ENCODE peak calls at places on chromosomes 16 and 17, in seven cellular contexts. One of them, this sample, is unnamed.

GRCh38 chr17:40056379-40057005 is 2.3 kb upstream of the MED24 start:
- DNase-seq in T1000: no peak
- DNase-seq in stimulated activated CD8-positive, alpha-beta memory T cell treated with anti-CD3 and anti-CD28 coated beads, Interleukin-2, amount 100 ng/mL, for 1 hour: no peak
- DNase-seq in stimulated activated CD4-positive, alpha-beta T cell treated with anti-CD3 and anti-CD28 coated beads, TNF-alpha, amount 100 ng/mL, for 1 hour: no peak
- DNase-seq in aorta: no peak
- DNase-seq in CMK: no peak
- DNase-seq in GM23248: no peak
- DNase-seq in this sample: peak

GRCh38 chr17:214881-215331 is 33.5 kb upstream of the DOC2B start:
- DNase-seq in T1000: no peak
- DNase-seq in stimulated activated CD8-positive, alpha-beta memory T cell treated with anti-CD3 and anti-CD28 coated beads, Interleukin-2, amount 100 ng/mL, for 1 hour: no peak
- DNase-seq in stimulated activated CD4-positive, alpha-beta T cell treated with anti-CD3 and anti-CD28 coated beads, TNF-alpha, amount 100 ng/mL, for 1 hour: no peak
- DNase-seq in aorta: peak
- DNase-seq in CMK: no peak
- DNase-seq in GM23248: no peak
- DNase-seq in this sample: no peak

GRCh38 chr17:76735586-76736348 is 1.4 kb downstream of the SRSF2 start:
- DNase-seq in T1000: no peak
- DNase-seq in stimulated activated CD8-positive, alpha-beta memory T cell treated with anti-CD3 and anti-CD28 coated beads, Interleukin-2, amount 100 ng/mL, for 1 hour: no peak
- DNase-seq in stimulated activated CD4-positive, alpha-beta T cell treated with anti-CD3 and anti-CD28 coated beads, TNF-alpha, amount 100 ng/mL, for 1 hour: no peak
- DNase-seq in aorta: no peak
- DNase-seq in CMK: no peak
- DNase-seq in GM23248: peak
- DNase-seq in this sample: peak

GRCh38 chr16:85584192-85584757 is 28.8 kb upstream of the GSE1 start:
- DNase-seq in T1000: no peak
- DNase-seq in stimulated activated CD8-positive, alpha-beta memory T cell treated with anti-CD3 and anti-CD28 coated beads, Interleukin-2, amount 100 ng/mL, for 1 hour: no peak
- DNase-seq in stimulated activated CD4-positive, alpha-beta T cell treated with anti-CD3 and anti-CD28 coated beads, TNF-alpha, amount 100 ng/mL, for 1 hour: no peak
- DNase-seq in aorta: no peak
- DNase-seq in CMK: no peak
- DNase-seq in GM23248: no peak
- DNase-seq in this sample: no peak

GRCh38 chr16:3027983-3028715 is 4.3 kb downstream of the THOC6 start:
- DNase-seq in T1000: no peak
- DNase-seq in stimulated activated CD8-positive, alpha-beta memory T cell treated with anti-CD3 and anti-CD28 coated beads, Interleukin-2, amount 100 ng/mL, for 1 hour: peak
- DNase-seq in stimulated activated CD4-positive, alpha-beta T cell treated with anti-CD3 and anti-CD28 coated beads, TNF-alpha, amount 100 ng/mL, for 1 hour: peak
- DNase-seq in aorta: peak
- DNase-seq in CMK: no peak
- DNase-seq in GM23248: peak
- DNase-seq in this sample: peak

GRCh38 chr17:76208120-76208519 is 32.2 kb downstream of the RNF157 start:
- DNase-seq in T1000: no peak
- DNase-seq in stimulated activated CD8-positive, alpha-beta memory T cell treated with anti-CD3 and anti-CD28 coated beads, Interleukin-2, amount 100 ng/mL, for 1 hour: no peak
- DNase-seq in stimulated activated CD4-positive, alpha-beta T cell treated with anti-CD3 and anti-CD28 coated beads, TNF-alpha, amount 100 ng/mL, for 1 hour: no peak
- DNase-seq in aorta: no peak
- DNase-seq in CMK: no peak
- DNase-seq in GM23248: no peak
- DNase-seq in this sample: no peak

GRCh38 chr16:80171199-80171598 is 369.6 kb upstream of the DYNLRB2 start:
- DNase-seq in T1000: no peak
- DNase-seq in stimulated activated CD8-positive, alpha-beta memory T cell treated with anti-CD3 and anti-CD28 coated beads, Interleukin-2, amount 100 ng/mL, for 1 hour: no peak
- DNase-seq in stimulated activated CD4-positive, alpha-beta T cell treated with anti-CD3 and anti-CD28 coated beads, TNF-alpha, amount 100 ng/mL, for 1 hour: no peak
- DNase-seq in aorta: no peak
- DNase-seq in CMK: no peak
- DNase-seq in GM23248: no peak
- DNase-seq in this sample: no peak

GRCh38 chr16:83393196-83393981 is 414.4 kb upstream of the HSBP1 start:
- DNase-seq in T1000: no peak
- DNase-seq in stimulated activated CD8-positive, alpha-beta memory T cell treated with anti-CD3 and anti-CD28 coated beads, Interleukin-2, amount 100 ng/mL, for 1 hour: no peak
- DNase-seq in stimulated activated CD4-positive, alpha-beta T cell treated with anti-CD3 and anti-CD28 coated beads, TNF-alpha, amount 100 ng/mL, for 1 hour: no peak
- DNase-seq in aorta: no peak
- DNase-seq in CMK: no peak
- DNase-seq in GM23248: peak
- DNase-seq in this sample: peak

GRCh38 chr16:88058136-88058535 is 106.9 kb downstream of the BANP start:
- DNase-seq in T1000: no peak
- DNase-seq in stimulated activated CD8-positive, alpha-beta memory T cell treated with anti-CD3 and anti-CD28 coated beads, Interleukin-2, amount 100 ng/mL, for 1 hour: no peak
- DNase-seq in stimulated activated CD4-positive, alpha-beta T cell treated with anti-CD3 and anti-CD28 coated beads, TNF-alpha, amount 100 ng/mL, for 1 hour: no peak
- DNase-seq in aorta: no peak
- DNase-seq in CMK: no peak
- DNase-seq in GM23248: no peak
- DNase-seq in this sample: no peak

GRCh38 chr17:48244814-48245213 is 137.2 kb downstream of the SNX11 start:
- DNase-seq in T1000: no peak
- DNase-seq in stimulated activated CD8-positive, alpha-beta memory T cell treated with anti-CD3 and anti-CD28 coated beads, Interleukin-2, amount 100 ng/mL, for 1 hour: no peak
- DNase-seq in stimulated activated CD4-positive, alpha-beta T cell treated with anti-CD3 and anti-CD28 coated beads, TNF-alpha, amount 100 ng/mL, for 1 hour: no peak
- DNase-seq in aorta: no peak
- DNase-seq in CMK: no peak
- DNase-seq in GM23248: peak
- DNase-seq in this sample: no peak

GRCh38 chr17:35788504-35788998 is 6.9 kb downstream of the MMP28 start:
- DNase-seq in T1000: peak
- DNase-seq in stimulated activated CD8-positive, alpha-beta memory T cell treated with anti-CD3 and anti-CD28 coated beads, Interleukin-2, amount 100 ng/mL, for 1 hour: no peak
- DNase-seq in stimulated activated CD4-positive, alpha-beta T cell treated with anti-CD3 and anti-CD28 coated beads, TNF-alpha, amount 100 ng/mL, for 1 hour: no peak
- DNase-seq in aorta: no peak
- DNase-seq in CMK: no peak
- DNase-seq in GM23248: peak
- DNase-seq in this sample: no peak

GRCh38 chr16:67454852-67455251 is 23.9 kb downstream of the HSD11B2 start:
- DNase-seq in T1000: no peak
- DNase-seq in stimulated activated CD8-positive, alpha-beta memory T cell treated with anti-CD3 and anti-CD28 coated beads, Interleukin-2, amount 100 ng/mL, for 1 hour: no peak
- DNase-seq in stimulated activated CD4-positive, alpha-beta T cell treated with anti-CD3 and anti-CD28 coated beads, TNF-alpha, amount 100 ng/mL, for 1 hour: no peak
- DNase-seq in aorta: no peak
- DNase-seq in CMK: no peak
- DNase-seq in GM23248: no peak
- DNase-seq in this sample: no peak

GRCh38 chr17:68378202-68379149 is 78.8 kb downstream of the WIPI1 start:
- DNase-seq in T1000: peak
- DNase-seq in stimulated activated CD8-positive, alpha-beta memory T cell treated with anti-CD3 and anti-CD28 coated beads, Interleukin-2, amount 100 ng/mL, for 1 hour: no peak
- DNase-seq in stimulated activated CD4-positive, alpha-beta T cell treated with anti-CD3 and anti-CD28 coated beads, TNF-alpha, amount 100 ng/mL, for 1 hour: no peak
- DNase-seq in aorta: peak
- DNase-seq in CMK: no peak
- DNase-seq in GM23248: peak
- DNase-seq in this sample: no peak

GRCh38 chr17:15954222-15954621 is 9.3 kb downstream of the ADORA2B start:
- DNase-seq in T1000: peak
- DNase-seq in stimulated activated CD8-positive, alpha-beta memory T cell treated with anti-CD3 and anti-CD28 coated beads, Interleukin-2, amount 100 ng/mL, for 1 hour: no peak
- DNase-seq in stimulated activated CD4-positive, alpha-beta T cell treated with anti-CD3 and anti-CD28 coated beads, TNF-alpha, amount 100 ng/mL, for 1 hour: no peak
- DNase-seq in aorta: no peak
- DNase-seq in CMK: no peak
- DNase-seq in GM23248: peak
- DNase-seq in this sample: no peak

GRCh38 chr16:81558444-81559175 is 114.0 kb downstream of the CMIP start:
- DNase-seq in T1000: no peak
- DNase-seq in stimulated activated CD8-positive, alpha-beta memory T cell treated with anti-CD3 and anti-CD28 coated beads, Interleukin-2, amount 100 ng/mL, for 1 hour: no peak
- DNase-seq in stimulated activated CD4-positive, alpha-beta T cell treated with anti-CD3 and anti-CD28 coated beads, TNF-alpha, amount 100 ng/mL, for 1 hour: no peak
- DNase-seq in aorta: peak
- DNase-seq in CMK: no peak
- DNase-seq in GM23248: no peak
- DNase-seq in this sample: no peak

GRCh38 chr17:1644493-1645206 is 882 bp downstream of the SCARF1 start:
- DNase-seq in T1000: peak
- DNase-seq in stimulated activated CD8-positive, alpha-beta memory T cell treated with anti-CD3 and anti-CD28 coated beads, Interleukin-2, amount 100 ng/mL, for 1 hour: no peak
- DNase-seq in stimulated activated CD4-positive, alpha-beta T cell treated with anti-CD3 and anti-CD28 coated beads, TNF-alpha, amount 100 ng/mL, for 1 hour: no peak
- DNase-seq in aorta: no peak
- DNase-seq in CMK: no peak
- DNase-seq in GM23248: peak
- DNase-seq in this sample: no peak

GRCh38 chr16:67216612-67217490 is 10.1 kb upstream of the TMEM208 start:
- DNase-seq in T1000: no peak
- DNase-seq in stimulated activated CD8-positive, alpha-beta memory T cell treated with anti-CD3 and anti-CD28 coated beads, Interleukin-2, amount 100 ng/mL, for 1 hour: no peak
- DNase-seq in stimulated activated CD4-positive, alpha-beta T cell treated with anti-CD3 and anti-CD28 coated beads, TNF-alpha, amount 100 ng/mL, for 1 hour: no peak
- DNase-seq in aorta: peak
- DNase-seq in CMK: peak
- DNase-seq in GM23248: peak
- DNase-seq in this sample: no peak

GRCh38 chr17:31527606-31528005 is 136.1 kb downstream of the RAB11FIP4 start:
- DNase-seq in T1000: no peak
- DNase-seq in stimulated activated CD8-positive, alpha-beta memory T cell treated with anti-CD3 and anti-CD28 coated beads, Interleukin-2, amount 100 ng/mL, for 1 hour: no peak
- DNase-seq in stimulated activated CD4-positive, alpha-beta T cell treated with anti-CD3 and anti-CD28 coated beads, TNF-alpha, amount 100 ng/mL, for 1 hour: no peak
- DNase-seq in aorta: no peak
- DNase-seq in CMK: no peak
- DNase-seq in GM23248: peak
- DNase-seq in this sample: no peak

GRCh38 chr16:76607317-76607716 is 330.1 kb downstream of the CNTNAP4 start:
- DNase-seq in T1000: no peak
- DNase-seq in stimulated activated CD8-positive, alpha-beta memory T cell treated with anti-CD3 and anti-CD28 coated beads, Interleukin-2, amount 100 ng/mL, for 1 hour: no peak
- DNase-seq in stimulated activated CD4-positive, alpha-beta T cell treated with anti-CD3 and anti-CD28 coated beads, TNF-alpha, amount 100 ng/mL, for 1 hour: no peak
- DNase-seq in aorta: no peak
- DNase-seq in CMK: no peak
- DNase-seq in GM23248: no peak
- DNase-seq in this sample: no peak

GRCh38 chr17:36602924-36603384 is 1.6 kb downstream of the MRM1 start:
- DNase-seq in T1000: peak
- DNase-seq in stimulated activated CD8-positive, alpha-beta memory T cell treated with anti-CD3 and anti-CD28 coated beads, Interleukin-2, amount 100 ng/mL, for 1 hour: peak
- DNase-seq in stimulated activated CD4-positive, alpha-beta T cell treated with anti-CD3 and anti-CD28 coated beads, TNF-alpha, amount 100 ng/mL, for 1 hour: peak
- DNase-seq in aorta: no peak
- DNase-seq in CMK: peak
- DNase-seq in GM23248: peak
- DNase-seq in this sample: peak

GRCh38 chr16:84478172-84478948 is 26.1 kb downstream of the MEAK7 start:
- DNase-seq in T1000: no peak
- DNase-seq in stimulated activated CD8-positive, alpha-beta memory T cell treated with anti-CD3 and anti-CD28 coated beads, Interleukin-2, amount 100 ng/mL, for 1 hour: no peak
- DNase-seq in stimulated activated CD4-positive, alpha-beta T cell treated with anti-CD3 and anti-CD28 coated beads, TNF-alpha, amount 100 ng/mL, for 1 hour: no peak
- DNase-seq in aorta: no peak
- DNase-seq in CMK: no peak
- DNase-seq in GM23248: peak
- DNase-seq in this sample: no peak

GRCh38 chr16:78809535-78809934 is 710.1 kb downstream of the WWOX start:
- DNase-seq in T1000: no peak
- DNase-seq in stimulated activated CD8-positive, alpha-beta memory T cell treated with anti-CD3 and anti-CD28 coated beads, Interleukin-2, amount 100 ng/mL, for 1 hour: no peak
- DNase-seq in stimulated activated CD4-positive, alpha-beta T cell treated with anti-CD3 and anti-CD28 coated beads, TNF-alpha, amount 100 ng/mL, for 1 hour: no peak
- DNase-seq in aorta: no peak
- DNase-seq in CMK: no peak
- DNase-seq in GM23248: no peak
- DNase-seq in this sample: no peak

GRCh38 chr17:19904924-19905323 is 37.2 kb upstream of the ULK2 start:
- DNase-seq in T1000: no peak
- DNase-seq in stimulated activated CD8-positive, alpha-beta memory T cell treated with anti-CD3 and anti-CD28 coated beads, Interleukin-2, amount 100 ng/mL, for 1 hour: no peak
- DNase-seq in stimulated activated CD4-positive, alpha-beta T cell treated with anti-CD3 and anti-CD28 coated beads, TNF-alpha, amount 100 ng/mL, for 1 hour: no peak
- DNase-seq in aorta: peak
- DNase-seq in CMK: no peak
- DNase-seq in GM23248: no peak
- DNase-seq in this sample: no peak

GRCh38 chr16:67447508-67448076 is 16.7 kb downstream of the HSD11B2 start:
- DNase-seq in T1000: no peak
- DNase-seq in stimulated activated CD8-positive, alpha-beta memory T cell treated with anti-CD3 and anti-CD28 coated beads, Interleukin-2, amount 100 ng/mL, for 1 hour: no peak
- DNase-seq in stimulated activated CD4-positive, alpha-beta T cell treated with anti-CD3 and anti-CD28 coated beads, TNF-alpha, amount 100 ng/mL, for 1 hour: peak
- DNase-seq in aorta: no peak
- DNase-seq in CMK: peak
- DNase-seq in GM23248: peak
- DNase-seq in this sample: peak

GRCh38 chr16:1771864-1772361 is 570 bp upstream of the NME3 start:
- DNase-seq in T1000: no peak
- DNase-seq in stimulated activated CD8-positive, alpha-beta memory T cell treated with anti-CD3 and anti-CD28 coated beads, Interleukin-2, amount 100 ng/mL, for 1 hour: no peak
- DNase-seq in stimulated activated CD4-positive, alpha-beta T cell treated with anti-CD3 and anti-CD28 coated beads, TNF-alpha, amount 100 ng/mL, for 1 hour: no peak
- DNase-seq in aorta: no peak
- DNase-seq in CMK: no peak
- DNase-seq in GM23248: no peak
- DNase-seq in this sample: no peak

GRCh38 chr17:77423589-77424451 is 283.1 kb downstream of the SEC14L1 start:
- DNase-seq in T1000: peak
- DNase-seq in stimulated activated CD8-positive, alpha-beta memory T cell treated with anti-CD3 and anti-CD28 coated beads, Interleukin-2, amount 100 ng/mL, for 1 hour: no peak
- DNase-seq in stimulated activated CD4-positive, alpha-beta T cell treated with anti-CD3 and anti-CD28 coated beads, TNF-alpha, amount 100 ng/mL, for 1 hour: no peak
- DNase-seq in aorta: peak
- DNase-seq in CMK: no peak
- DNase-seq in GM23248: peak
- DNase-seq in this sample: no peak

GRCh38 chr17:66952031-66952524 is 12.4 kb upstream of the CACNG4 start:
- DNase-seq in T1000: peak
- DNase-seq in stimulated activated CD8-positive, alpha-beta memory T cell treated with anti-CD3 and anti-CD28 coated beads, Interleukin-2, amount 100 ng/mL, for 1 hour: no peak
- DNase-seq in stimulated activated CD4-positive, alpha-beta T cell treated with anti-CD3 and anti-CD28 coated beads, TNF-alpha, amount 100 ng/mL, for 1 hour: no peak
- DNase-seq in aorta: no peak
- DNase-seq in CMK: no peak
- DNase-seq in GM23248: peak
- DNase-seq in this sample: no peak

GRCh38 chr16:73142069-73142880 is 94.3 kb upstream of the ZFHX3 start:
- DNase-seq in T1000: no peak
- DNase-seq in stimulated activated CD8-positive, alpha-beta memory T cell treated with anti-CD3 and anti-CD28 coated beads, Interleukin-2, amount 100 ng/mL, for 1 hour: no peak
- DNase-seq in stimulated activated CD4-positive, alpha-beta T cell treated with anti-CD3 and anti-CD28 coated beads, TNF-alpha, amount 100 ng/mL, for 1 hour: no peak
- DNase-seq in aorta: no peak
- DNase-seq in CMK: no peak
- DNase-seq in GM23248: no peak
- DNase-seq in this sample: no peak

GRCh38 chr17:79048826-79049755 is 25.1 kb downstream of the C1QTNF1 start:
- DNase-seq in T1000: no peak
- DNase-seq in stimulated activated CD8-positive, alpha-beta memory T cell treated with anti-CD3 and anti-CD28 coated beads, Interleukin-2, amount 100 ng/mL, for 1 hour: no peak
- DNase-seq in stimulated activated CD4-positive, alpha-beta T cell treated with anti-CD3 and anti-CD28 coated beads, TNF-alpha, amount 100 ng/mL, for 1 hour: no peak
- DNase-seq in aorta: peak
- DNase-seq in CMK: no peak
- DNase-seq in GM23248: no peak
- DNase-seq in this sample: no peak

GRCh38 chr17:83034525-83034924 is 44.9 kb upstream of the METRNL start:
- DNase-seq in T1000: no peak
- DNase-seq in stimulated activated CD8-positive, alpha-beta memory T cell treated with anti-CD3 and anti-CD28 coated beads, Interleukin-2, amount 100 ng/mL, for 1 hour: no peak
- DNase-seq in stimulated activated CD4-positive, alpha-beta T cell treated with anti-CD3 and anti-CD28 coated beads, TNF-alpha, amount 100 ng/mL, for 1 hour: no peak
- DNase-seq in aorta: no peak
- DNase-seq in CMK: no peak
- DNase-seq in GM23248: no peak
- DNase-seq in this sample: no peak

GRCh38 chr17:73336613-73337400 is 25.0 kb upstream of the CDC42EP4 start:
- DNase-seq in T1000: no peak
- DNase-seq in stimulated activated CD8-positive, alpha-beta memory T cell treated with anti-CD3 and anti-CD28 coated beads, Interleukin-2, amount 100 ng/mL, for 1 hour: no peak
- DNase-seq in stimulated activated CD4-positive, alpha-beta T cell treated with anti-CD3 and anti-CD28 coated beads, TNF-alpha, amount 100 ng/mL, for 1 hour: no peak
- DNase-seq in aorta: no peak
- DNase-seq in CMK: no peak
- DNase-seq in GM23248: no peak
- DNase-seq in this sample: no peak

GRCh38 chr17:65660947-65661346 is 99.5 kb upstream of the AXIN2 start:
- DNase-seq in T1000: no peak
- DNase-seq in stimulated activated CD8-positive, alpha-beta memory T cell treated with anti-CD3 and anti-CD28 coated beads, Interleukin-2, amount 100 ng/mL, for 1 hour: no peak
- DNase-seq in stimulated activated CD4-positive, alpha-beta T cell treated with anti-CD3 and anti-CD28 coated beads, TNF-alpha, amount 100 ng/mL, for 1 hour: no peak
- DNase-seq in aorta: no peak
- DNase-seq in CMK: no peak
- DNase-seq in GM23248: peak
- DNase-seq in this sample: no peak